ENCODE peak calls at places on chromosomes 16 and 17, in six cellular contexts. W is HT1080, Q is Kasumi-1, M is heart left ventricle, J is colonic mucosa, O is neuronal stem cell. D is an unnamed sample.
A peak's percentile ranks its signal among the peaks of the same experiment; 100 is the strongest.

GRCh38 chr16:2882460-2883026 is 472 bp upstream of the FLYWCH2 start:
- DNase-seq in W (peak; percentile 97), Q (peak; percentile 88), M (peak; percentile 99), J (peak; percentile 98), O (peak; percentile 96), D (peak; percentile 89)

GRCh38 chr17:14119546-14119945 is 50.2 kb downstream of the COX10 start:
- DNase-seq in W (no peak), Q (no peak), M (no peak), J (no peak), O (no peak), D (no peak)

GRCh38 chr16:70746040-70746707 is 54.8 kb downstream of the VAC14 start:
- DNase-seq in W (peak; percentile 81), Q (no peak), M (peak; percentile 69), J (peak; percentile 69), O (no peak), D (peak; percentile 53)

GRCh38 chr16:54651851-54652770 is 278.6 kb upstream of the IRX5 start:
- DNase-seq in W (peak; percentile 46), Q (no peak), M (no peak), J (no peak), O (no peak), D (no peak)

GRCh38 chr17:79182176-79183160 is 107.8 kb downstream of the ENGASE start:
- DNase-seq in W (no peak), Q (no peak), M (no peak), J (no peak), O (no peak), D (no peak)

GRCh38 chr16:87203060-87203656 is 114.0 kb downstream of the C16orf95 start:
- DNase-seq in W (peak; percentile 51), Q (peak; percentile 53), M (peak; percentile 62), J (peak; percentile 67), O (peak; percentile 64), D (peak; percentile 95)

GRCh38 chr17:2025220-2025621 is at the start of gene RTN4RL1:
- DNase-seq in W (peak; percentile 75), Q (peak; percentile 22), M (peak; percentile 81), J (peak; percentile 62), O (peak; percentile 55), D (peak; percentile 76)

GRCh38 chr17:7580631-7581554 is 1.5 kb downstream of the CD68 start:
- DNase-seq in W (no peak), Q (no peak), M (peak; percentile 21), J (no peak), O (no peak), D (no peak)

GRCh38 chr16:87993901-87994300 is 42.7 kb downstream of the BANP start:
- DNase-seq in W (no peak), Q (no peak), M (no peak), J (no peak), O (no peak), D (no peak)

GRCh38 chr16:81786868-81787267 is 7.8 kb downstream of the PLCG2 start:
- DNase-seq in W (no peak), Q (no peak), M (no peak), J (no peak), O (no peak), D (no peak)

GRCh38 chr16:6891486-6891885 is 441.2 kb upstream of the RBFOX1 start:
- DNase-seq in W (no peak), Q (no peak), M (no peak), J (no peak), O (no peak), D (no peak)

GRCh38 chr16:87133966-87134945 is 182.9 kb downstream of the C16orf95 start:
- DNase-seq in W (no peak), Q (no peak), M (no peak), J (no peak), O (no peak), D (no peak)

GRCh38 chr16:70770968-70771552 is 29.9 kb downstream of the VAC14 start:
- DNase-seq in W (peak; percentile 72), Q (peak; percentile 53), M (no peak), J (peak; percentile 69), O (peak; percentile 61), D (peak; percentile 57)

GRCh38 chr16:58393138-58393504 is 850 bp downstream of the GINS3 start:
- DNase-seq in W (no peak), Q (peak; percentile 47), M (no peak), J (no peak), O (peak; percentile 18), D (peak; percentile 19)

GRCh38 chr16:54407596-54407995 is 121.0 kb upstream of the IRX3 start:
- DNase-seq in W (no peak), Q (no peak), M (no peak), J (no peak), O (no peak), D (no peak)

GRCh38 chr17:31492880-31493655 is 101.6 kb downstream of the RAB11FIP4 start:
- DNase-seq in W (no peak), Q (peak; percentile 95), M (peak; percentile 63), J (peak; percentile 50), O (no peak), D (no peak)

GRCh38 chr16:11667221-11667823 is 933 bp upstream of the SNN start:
- DNase-seq in W (no peak), Q (no peak), M (no peak), J (no peak), O (no peak), D (no peak)

GRCh38 chr17:4004517-4005295 is 40.5 kb upstream of the ATP2A3 start:
- DNase-seq in W (no peak), Q (peak; percentile 41), M (peak; percentile 62), J (peak; percentile 76), O (peak; percentile 71), D (peak; percentile 77)

GRCh38 chr17:49687878-49688491 is 10.1 kb upstream of the SPOP start:
- DNase-seq in W (peak; percentile 60), Q (peak; percentile 61), M (no peak), J (no peak), O (no peak), D (no peak)

GRCh38 chr17:37743875-37744632 is 805 bp downstream of the HNF1B start:
- DNase-seq in W (no peak), Q (no peak), M (no peak), J (peak; percentile 64), O (peak; percentile 43), D (peak; percentile 47)

GRCh38 chr16:2981177-2981898 is 1.1 kb upstream of the PKMYT1 start:
- DNase-seq in W (no peak), Q (no peak), M (peak; percentile 42), J (peak; percentile 40), O (no peak), D (no peak)

GRCh38 chr16:84007946-84008345 is 34.6 kb downstream of the SLC38A8 start:
- DNase-seq in W (no peak), Q (no peak), M (peak; percentile 57), J (no peak), O (no peak), D (no peak)

GRCh38 chr17:73420897-73421296 is 109.1 kb upstream of the CDC42EP4 start:
- DNase-seq in W (peak; percentile 89), Q (no peak), M (no peak), J (no peak), O (no peak), D (peak; percentile 62)

GRCh38 chr17:79803997-79804855 is 7.3 kb upstream of the CBX8 start:
- DNase-seq in W (no peak), Q (peak; percentile 89), M (no peak), J (no peak), O (no peak), D (no peak)

GRCh38 chr17:67546578-67547527 is 169.8 kb downstream of the PITPNC1 start:
- DNase-seq in W (no peak), Q (no peak), M (peak; percentile 55), J (peak; percentile 77), O (no peak), D (no peak)

GRCh38 chr17:77356109-77356689 is 215.4 kb downstream of the SEC14L1 start:
- DNase-seq in W (peak; percentile 63), Q (no peak), M (no peak), J (peak; percentile 22), O (no peak), D (no peak)

GRCh38 chr17:81130385-81131288 is 34.7 kb upstream of the PVALEF start:
- DNase-seq in W (no peak), Q (no peak), M (no peak), J (no peak), O (peak; percentile 43), D (no peak)

GRCh38 chr17:15744885-15745284 is 12.8 kb downstream of the TBC1D26 start:
- DNase-seq in W (no peak), Q (no peak), M (no peak), J (no peak), O (no peak), D (no peak)

GRCh38 chr16:31256466-31256865 is 3.3 kb upstream of the ITGAM start:
- DNase-seq in W (no peak), Q (no peak), M (no peak), J (no peak), O (no peak), D (no peak)

GRCh38 chr16:7231762-7232161 is 100.9 kb upstream of the RBFOX1 start:
- DNase-seq in W (no peak), Q (no peak), M (no peak), J (no peak), O (no peak), D (no peak)

GRCh38 chr16:84282533-84282932 is 12.1 kb upstream of the WFDC1 start:
- DNase-seq in W (no peak), Q (no peak), M (no peak), J (no peak), O (no peak), D (no peak)

GRCh38 chr16:2325181-2325580 is 15.3 kb downstream of the ABCA3 start:
- DNase-seq in W (no peak), Q (no peak), M (no peak), J (no peak), O (no peak), D (no peak)

GRCh38 chr17:48439473-48439872 is 9.5 kb upstream of the SKAP1 start:
- DNase-seq in W (no peak), Q (no peak), M (no peak), J (no peak), O (no peak), D (no peak)

GRCh38 chr17:12398636-12399035 is 267.1 kb upstream of the MYOCD start:
- DNase-seq in W (no peak), Q (no peak), M (no peak), J (no peak), O (no peak), D (no peak)

GRCh38 chr16:19843371-19843770 is 41.3 kb downstream of the GPRC5B start:
- DNase-seq in W (peak; percentile 23), Q (no peak), M (no peak), J (no peak), O (no peak), D (no peak)

GRCh38 chr16:53084736-53085538 is 30.1 kb downstream of the CHD9 start:
- DNase-seq in W (no peak), Q (no peak), M (peak; percentile 43), J (no peak), O (no peak), D (no peak)